ENCODE peak calls at places on chromosome 10, in nine cellular contexts. G is mucosa of gallbladder; U is activated CD8-positive, alpha-beta memory T cell treated with anti-CD3 and anti-CD28 coated beads, Interleukin-2, amount 50 U/mL, for 48 hours; B is activated CD4-positive, alpha-beta T cell treated with anti-CD3 and anti-CD28 coated beads, Interleukin-2, amount 50 U/mL, for 48 hours; K is progenitor cell of endocrine pancreas; X is esophagus squamous epithelium; N is stimulated activated CD8-positive, alpha-beta memory T cell treated with anti-CD3 and anti-CD28 coated beads, Interleukin-4, amount 100 ng/mL, for 1 hour; I is effector memory CD4-positive, alpha-beta T cell; E is aorta. W is an unnamed sample.

GRCh38 chr10:87000491-87000890 is 19.6 kb upstream of the FAM25A start:
- DNase-seq in G (no peak), U (no peak), B (no peak), K (no peak), X (no peak), N (no peak), I (no peak), E (no peak), W (no peak)

GRCh38 chr10:89478739-89479116 is 56.7 kb downstream of the SLC16A12 start:
- DNase-seq in G (no peak), U (no peak), B (no peak), K (no peak), X (no peak), N (no peak), I (no peak), E (no peak), W (no peak)

GRCh38 chr10:79149662-79150443 is 81.1 kb downstream of the ZMIZ1 start:
- DNase-seq in G (peak), U (peak), B (peak), K (no peak), X (peak), N (no peak), I (peak), E (peak), W (peak)

GRCh38 chr10:28431139-28431538 is 101.8 kb upstream of the WAC start:
- DNase-seq in G (no peak), U (no peak), B (no peak), K (no peak), X (no peak), N (no peak), I (no peak), E (no peak), W (no peak)

GRCh38 chr10:102476466-102477141 is 25.3 kb upstream of the C10orf95 start:
- DNase-seq in G (no peak), U (no peak), B (no peak), K (no peak), X (no peak), N (no peak), I (no peak), E (no peak), W (no peak)

GRCh38 chr10:62108768-62109430 is 159.7 kb downstream of the RTKN2 start:
- DNase-seq in G (no peak), U (no peak), B (no peak), K (no peak), X (no peak), N (no peak), I (no peak), E (no peak), W (no peak)

GRCh38 chr10:129932182-129932581 is 31.9 kb downstream of the EBF3 start:
- DNase-seq in G (no peak), U (no peak), B (no peak), K (no peak), X (no peak), N (no peak), I (no peak), E (peak), W (no peak)

GRCh38 chr10:97895084-97895483 is 45.4 kb downstream of the GOLGA7B start:
- DNase-seq in G (no peak), U (no peak), B (no peak), K (no peak), X (no peak), N (no peak), I (no peak), E (peak), W (no peak)

GRCh38 chr10:87842776-87843497 is 20.4 kb downstream of the KLLN start:
- DNase-seq in G (no peak), U (no peak), B (no peak), K (no peak), X (no peak), N (no peak), I (no peak), E (no peak), W (no peak)

GRCh38 chr10:29634764-29635625 is at the start of gene SVIL:
- DNase-seq in G (peak), U (no peak), B (no peak), K (no peak), X (no peak), N (no peak), I (no peak), E (peak), W (no peak)

GRCh38 chr10:12907651-12908050 is 93.9 kb downstream of the CCDC3 start:
- DNase-seq in G (no peak), U (no peak), B (no peak), K (no peak), X (no peak), N (no peak), I (no peak), E (peak), W (no peak)

GRCh38 chr10:71663311-71663710 is 56.3 kb downstream of the C10orf105 start:
- DNase-seq in G (no peak), U (no peak), B (no peak), K (no peak), X (no peak), N (no peak), I (no peak), E (no peak), W (no peak)

GRCh38 chr10:97510686-97511085 is 12.0 kb downstream of the UBTD1 start:
- DNase-seq in G (no peak), U (no peak), B (no peak), K (no peak), X (no peak), N (no peak), I (no peak), E (no peak), W (no peak)

GRCh38 chr10:70672165-70672992 is at the start of gene ADAMTS14:
- DNase-seq in G (no peak), U (peak), B (peak), K (peak), X (no peak), N (no peak), I (no peak), E (peak), W (peak)

GRCh38 chr10:18043148-18043547 is 91.4 kb downstream of the SLC39A12 start:
- DNase-seq in G (no peak), U (no peak), B (no peak), K (no peak), X (no peak), N (no peak), I (no peak), E (no peak), W (no peak)

GRCh38 chr10:132707776-132708171 is 78.2 kb downstream of the NKX6-2 start:
- DNase-seq in G (no peak), U (no peak), B (no peak), K (no peak), X (no peak), N (no peak), I (no peak), E (peak), W (no peak)

GRCh38 chr10:97991875-97992274 is 38.5 kb downstream of the CRTAC1 start:
- DNase-seq in G (peak), U (no peak), B (no peak), K (peak), X (no peak), N (no peak), I (no peak), E (no peak), W (no peak)

GRCh38 chr10:102935510-102935909 is 17.4 kb downstream of the CNNM2 start:
- DNase-seq in G (no peak), U (no peak), B (no peak), K (no peak), X (no peak), N (no peak), I (no peak), E (no peak), W (no peak)

GRCh38 chr10:78412605-78413004 is 378.9 kb downstream of the RPS24 start:
- DNase-seq in G (no peak), U (no peak), B (no peak), K (no peak), X (no peak), N (no peak), I (no peak), E (no peak), W (no peak)